ENCODE peak calls at places on chromosome 13, in five cellular contexts. S is AG09319, U is endothelial cell, T is Panc1, H is fibroblast of villous mesenchyme. Y is an unnamed sample.

GRCh38 chr13:93818345-93818744 is 591.7 kb downstream of the GPC6 start:
- DNase-seq in S (no peak), T (no peak), H (no peak), U (no peak), Y (no peak)

GRCh38 chr13:77779461-77780272 is 82.2 kb downstream of the SLAIN1 start:
- DNase-seq in H (peak), T (peak), S (peak), U (peak), Y (no peak)

GRCh38 chr13:25886438-25887214 is 165.2 kb downstream of the SHISA2 start:
- DNase-seq in T (peak), H (peak), S (peak), U (no peak), Y (no peak)

GRCh38 chr13:99473515-99473914 is 27.8 kb upstream of the TM9SF2 start:
- DNase-seq in H (no peak), S (no peak), U (no peak), T (no peak), Y (no peak)

GRCh38 chr13:29524176-29524575 is 71.3 kb downstream of the SLC7A1 start:
- DNase-seq in H (no peak), T (no peak), U (no peak), S (no peak), Y (no peak)

GRCh38 chr13:19634129-19634740 is 776 bp downstream of the MPHOSPH8 start:
- DNase-seq in U (peak), T (no peak), H (peak), S (no peak), Y (no peak)

GRCh38 chr13:28473044-28473443 is 21.9 kb downstream of the FLT1 start:
- DNase-seq in S (no peak), U (no peak), T (no peak), H (no peak), Y (no peak)

GRCh38 chr13:51912091-51912490 is 50.3 kb downstream of the CCDC70 start:
- DNase-seq in S (no peak), T (no peak), H (no peak), U (no peak), Y (no peak)

GRCh38 chr13:41603917-41604316 is 146.6 kb downstream of the RGCC start:
- DNase-seq in U (no peak), S (no peak), T (peak), H (no peak), Y (no peak)

GRCh38 chr13:31209172-31209818 is 9.5 kb downstream of the B3GLCT start:
- DNase-seq in U (no peak), S (no peak), H (peak), T (no peak), Y (peak)

GRCh38 chr13:31048521-31048920 is 113.2 kb downstream of the HSPH1 start:
- DNase-seq in S (no peak), T (no peak), U (no peak), H (no peak), Y (no peak)

GRCh38 chr13:80141114-80141849 is 199.6 kb downstream of the SPRY2 start:
- DNase-seq in H (peak), T (no peak), U (no peak), S (no peak), Y (no peak)

GRCh38 chr13:25069911-25070310 is 26.0 kb upstream of the PABPC3 start:
- DNase-seq in T (no peak), U (no peak), H (no peak), S (no peak), Y (no peak)

GRCh38 chr13:74040200-74040599 is 94.0 kb downstream of the KLF12 start:
- DNase-seq in U (peak), H (no peak), S (no peak), T (peak), Y (peak)

GRCh38 chr13:99256709-99257108 is 1.5 kb downstream of the GPR18 start:
- DNase-seq in U (no peak), S (peak), T (no peak), H (peak), Y (no peak)

GRCh38 chr13:57716295-57716694 is 84.8 kb downstream of the PCDH17 start:
- DNase-seq in U (no peak), H (no peak), T (no peak), S (no peak), Y (no peak)

GRCh38 chr13:21075303-21076264 is 14.2 kb upstream of the LATS2 start:
- DNase-seq in T (no peak), S (no peak), H (peak), U (peak), Y (peak)

GRCh38 chr13:30446122-30446500 is 19.6 kb downstream of the HMGB1 start:
- DNase-seq in U (no peak), T (no peak), H (no peak), S (no peak), Y (no peak)

GRCh38 chr13:97328222-97328790 is 105.7 kb upstream of the RAP2A start:
- DNase-seq in H (peak), T (no peak), U (peak), S (no peak), Y (peak)

GRCh38 chr13:36453518-36453917 is 21.2 kb downstream of the CCNA1 start:
- DNase-seq in H (no peak), U (no peak), S (no peak), T (no peak), Y (no peak)

GRCh38 chr13:45055902-45056648 is 64.2 kb upstream of the GTF2F2 start:
- DNase-seq in U (no peak), H (peak), T (no peak), S (peak), Y (no peak)

GRCh38 chr13:78875792-78876580 is 217.0 kb upstream of the OBI1 start:
- DNase-seq in H (no peak), T (no peak), S (no peak), U (no peak), Y (no peak)

GRCh38 chr13:52882803-52883202 is 34.4 kb upstream of the PCDH8 start:
- DNase-seq in S (no peak), H (no peak), T (no peak), U (no peak), Y (no peak)

GRCh38 chr13:43365042-43365344 is 341.6 kb downstream of the DNAJC15 start:
- DNase-seq in H (no peak), S (no peak), T (no peak), U (no peak), Y (no peak)

DNA sequence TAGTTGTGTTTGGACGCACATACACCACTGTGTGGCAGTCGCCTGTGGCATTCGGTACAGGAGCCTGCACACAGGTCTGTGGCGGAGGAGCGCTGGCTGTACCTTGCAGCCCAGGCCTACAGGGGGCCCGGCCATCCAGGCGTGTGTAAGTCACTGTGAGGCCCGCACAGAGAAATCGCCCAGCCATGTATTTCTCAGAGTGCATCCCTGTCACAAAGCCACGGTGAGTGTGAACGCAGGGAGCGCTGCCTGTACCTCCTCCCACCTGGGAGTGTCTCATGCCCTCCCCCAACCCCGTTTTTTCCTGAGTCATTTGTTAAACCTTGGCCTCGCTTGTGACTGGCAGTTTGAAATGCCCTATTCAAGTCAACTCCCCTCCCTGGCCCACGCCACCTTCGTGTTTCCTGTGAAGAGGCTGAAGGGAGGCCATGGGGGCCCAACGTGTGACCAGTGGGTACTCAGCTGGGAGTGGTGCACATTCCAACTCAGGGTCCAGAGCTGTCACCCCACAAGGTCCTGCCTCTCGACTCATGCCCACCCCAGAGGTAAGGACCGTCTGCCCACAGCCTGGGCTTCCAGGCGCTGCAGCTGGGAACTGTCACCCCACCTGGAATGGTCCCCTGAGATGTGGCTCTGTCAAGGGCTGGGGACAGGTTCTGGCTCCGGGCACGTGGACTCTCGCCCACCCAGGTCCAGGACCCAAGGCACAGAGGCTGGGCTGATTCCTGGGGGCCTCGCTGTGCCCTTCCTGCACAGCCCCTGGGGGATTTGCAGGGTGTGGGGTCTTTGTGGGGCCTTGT is 11.6 kb upstream of the RASA3 start:
- DNase-seq in U (peak), S (no peak), T (no peak), H (no peak), Y (peak)
- TF ChIP-seq CTCF in U (no peak), S (no peak), T (peak), H (no peak), Y (peak)

DNA sequence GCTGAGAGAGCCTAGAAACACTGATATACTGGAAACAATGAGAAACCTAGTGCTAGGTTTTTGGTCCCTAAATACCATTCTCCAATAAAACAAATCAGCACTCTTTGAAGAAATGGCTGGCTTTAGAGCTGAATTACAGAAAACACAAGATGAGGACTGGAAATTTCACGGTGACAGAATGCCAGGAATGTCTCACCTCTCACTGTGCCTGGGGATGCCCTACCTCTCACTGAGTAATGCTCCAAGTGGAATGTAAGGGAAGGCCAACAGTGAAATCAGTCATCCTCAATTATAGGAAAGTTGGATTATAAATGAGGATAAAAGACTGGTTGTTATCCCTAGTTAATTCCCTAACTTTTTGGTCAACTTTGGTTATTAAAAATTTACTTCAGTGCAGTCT is 259.0 kb downstream of the NALCN start:
- DNase-seq in S (no peak), U (no peak), H (no peak), T (no peak), Y (no peak)
- TF ChIP-seq CTCF in S (no peak), U (no peak), H (no peak), T (no peak), Y (no peak)

GRCh38 chr13:39038569-39038898 is 278 bp downstream of the NHLRC3 start:
- DNase-seq in U (no peak), H (peak), T (no peak), S (no peak), Y (no peak)

GRCh38 chr13:39037880-39038568 is at the start of the genes NHLRC3 and PROSER1:
- DNase-seq in T (peak), U (peak), S (peak), H (peak), Y (peak)

GRCh38 chr13:39039033-39039432 is 777 bp downstream of the NHLRC3 start:
- DNase-seq in H (peak), U (no peak), S (no peak), T (no peak), Y (no peak)

GRCh38 chr13:39036212-39036611 is 1.7 kb downstream of the PROSER1 start:
- DNase-seq in H (peak), U (no peak), S (no peak), T (no peak), Y (no peak)

DNA sequence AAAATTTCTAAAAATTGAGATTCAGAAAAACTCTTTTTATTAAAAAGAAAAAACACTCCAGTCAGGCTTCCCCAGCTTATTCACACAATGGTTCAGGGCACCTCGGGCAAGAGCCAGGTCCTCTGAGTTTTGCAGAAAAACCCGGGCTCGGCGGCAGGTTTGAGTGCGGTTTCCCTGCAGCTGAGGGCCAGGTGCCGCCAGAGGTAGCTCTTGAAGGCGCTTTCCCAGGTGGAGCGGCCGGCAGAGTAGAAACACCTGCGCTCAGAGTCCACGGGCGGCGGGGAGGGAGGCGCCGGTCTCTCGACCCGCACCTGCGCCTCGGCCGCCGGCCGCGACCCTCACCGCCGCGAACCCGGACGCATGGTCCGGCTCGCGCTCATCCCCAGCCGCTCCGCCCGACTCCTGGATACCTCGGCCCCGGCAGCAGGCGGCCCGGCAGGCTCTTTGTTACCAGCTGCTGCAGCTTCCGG is 444 bp downstream of the PROSER1 start:
- DNase-seq in S (no peak), H (peak), U (no peak), T (no peak), Y (no peak)
- TF ChIP-seq CTCF in S (no peak), H (no peak), U (no peak), T (no peak), Y (no peak)

GRCh38 chr13:110548891-110549794 is 12.4 kb downstream of the RAB20 start:
- DNase-seq in H (no peak), T (no peak), S (no peak), U (no peak), Y (no peak)
- TF ChIP-seq CTCF in H (peak), T (no peak), S (no peak), U (no peak), Y (no peak)

DNA sequence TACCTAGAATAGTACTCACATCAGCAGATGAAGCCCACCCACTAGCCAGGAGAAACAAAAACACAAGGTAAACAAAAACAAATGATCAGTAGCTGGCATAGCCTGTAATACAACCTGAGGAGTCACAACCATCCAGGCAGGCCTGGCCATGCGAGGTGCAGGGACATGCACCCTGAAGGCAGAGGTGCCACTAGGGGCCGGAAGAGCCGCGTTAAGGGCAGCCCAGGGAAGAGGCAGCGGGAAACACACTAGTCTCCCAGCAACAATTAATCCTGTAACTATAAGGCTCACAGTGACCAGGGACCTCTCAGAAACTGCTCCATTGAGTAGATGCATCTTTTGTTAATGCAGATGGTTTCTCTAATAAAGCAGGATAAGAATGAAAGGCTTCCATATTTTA is 28.9 kb downstream of the ANKRD10 start:
- DNase-seq in S (no peak), T (no peak), U (no peak), H (no peak), Y (no peak)
- TF ChIP-seq CTCF in S (no peak), T (no peak), U (no peak), H (no peak), Y (no peak)

DNA sequence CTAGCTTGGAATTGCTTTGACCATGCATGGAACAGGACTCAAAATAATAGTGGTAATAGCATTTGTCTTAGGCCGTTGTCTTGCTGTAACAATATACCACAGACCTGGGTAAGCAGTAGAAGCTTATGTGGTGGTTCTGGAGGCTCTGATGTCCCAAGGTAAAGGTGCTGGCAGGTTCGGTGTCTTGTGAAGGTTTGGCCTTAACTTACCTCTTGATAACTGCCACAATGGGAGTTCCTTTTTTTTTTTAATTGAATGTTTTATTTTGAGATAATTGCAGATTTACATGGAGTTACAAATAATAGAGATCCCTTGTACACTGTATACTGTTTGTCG is 5.8 kb downstream of the RPL21 start:
- DNase-seq in S (no peak), T (no peak), H (no peak), U (no peak), Y (no peak)
- TF ChIP-seq CTCF in S (no peak), T (no peak), H (no peak), U (no peak), Y (no peak)

Y was measured in glutamatergic neuron.